ENCODE peak calls at places on chromosomes 13 and 19, in five cellular contexts. One of them, this sample, is unnamed.
A peak's percentile ranks its signal among the peaks of the same experiment; 100 is the strongest.

GRCh38 chr13:97288486-97288900 is 66.4 kb downstream of the MBNL2 start:
- DNase-seq in head of caudate nucleus: no peak
- DNase-seq in T-helper 1 cell: no peak
- DNase-seq in ELR: no peak
- DNase-seq in left lung: no peak
- DNase-seq in this sample: no peak

GRCh38 chr19:7500811-7501450 is 12.1 kb upstream of the PEX11G start:
- DNase-seq in head of caudate nucleus: peak; percentile 95
- DNase-seq in ELR: peak; percentile 55
- DNase-seq in T-helper 1 cell: no peak
- DNase-seq in left lung: no peak
- DNase-seq in this sample: peak; percentile 51

GRCh38 chr19:11092181-11092538 is 2.9 kb downstream of the LDLR start:
- DNase-seq in ELR: peak; percentile 83
- DNase-seq in head of caudate nucleus: no peak
- DNase-seq in T-helper 1 cell: peak; percentile 57
- DNase-seq in left lung: no peak
- DNase-seq in this sample: peak; percentile 59

GRCh38 chr19:7789447-7789846 is 26.4 kb downstream of the CLEC4M start:
- DNase-seq in T-helper 1 cell: no peak
- DNase-seq in ELR: no peak
- DNase-seq in left lung: no peak
- DNase-seq in head of caudate nucleus: no peak
- DNase-seq in this sample: no peak

GRCh38 chr13:113579686-113580085 is 4.9 kb upstream of the TFDP1 start:
- DNase-seq in head of caudate nucleus: peak; percentile 9
- DNase-seq in left lung: no peak
- DNase-seq in ELR: no peak
- DNase-seq in T-helper 1 cell: no peak
- DNase-seq in this sample: no peak

GRCh38 chr19:35995655-35995993 is 636 bp downstream of the SDHAF1 start:
- DNase-seq in left lung: no peak
- DNase-seq in T-helper 1 cell: no peak
- DNase-seq in ELR: peak; percentile 54
- DNase-seq in head of caudate nucleus: no peak
- DNase-seq in this sample: no peak

GRCh38 chr19:6204212-6204611 is 68.7 kb downstream of the ACSBG2 start:
- DNase-seq in T-helper 1 cell: no peak
- DNase-seq in ELR: no peak
- DNase-seq in left lung: no peak
- DNase-seq in head of caudate nucleus: no peak
- DNase-seq in this sample: no peak

GRCh38 chr13:25466880-25467279 is 95.1 kb downstream of the ATP8A2 start:
- DNase-seq in ELR: no peak
- DNase-seq in head of caudate nucleus: no peak
- DNase-seq in T-helper 1 cell: no peak
- DNase-seq in left lung: no peak
- DNase-seq in this sample: no peak

GRCh38 chr13:111043575-111043982 is 71.5 kb upstream of the ARHGEF7 start:
- DNase-seq in left lung: no peak
- DNase-seq in head of caudate nucleus: no peak
- DNase-seq in ELR: peak; percentile 73
- DNase-seq in T-helper 1 cell: no peak
- DNase-seq in this sample: no peak

GRCh38 chr13:41159174-41159573 is 26.6 kb upstream of the KBTBD6 start:
- DNase-seq in head of caudate nucleus: no peak
- DNase-seq in T-helper 1 cell: no peak
- DNase-seq in left lung: no peak
- DNase-seq in ELR: no peak
- DNase-seq in this sample: no peak

GRCh38 chr13:20489185-20489820 is 36.4 kb downstream of the CRYL1 start:
- DNase-seq in ELR: no peak
- DNase-seq in T-helper 1 cell: no peak
- DNase-seq in left lung: no peak
- DNase-seq in head of caudate nucleus: no peak
- DNase-seq in this sample: no peak

GRCh38 chr19:39870171-39870971 is 24.2 kb upstream of the FBL start:
- DNase-seq in T-helper 1 cell: no peak
- DNase-seq in head of caudate nucleus: no peak
- DNase-seq in left lung: no peak
- DNase-seq in ELR: no peak
- DNase-seq in this sample: no peak

GRCh38 chr13:99656092-99656745 is 154.9 kb downstream of the TM9SF2 start:
- DNase-seq in left lung: peak; percentile 73
- DNase-seq in T-helper 1 cell: peak; percentile 76
- DNase-seq in head of caudate nucleus: peak; percentile 88
- DNase-seq in ELR: peak; percentile 77
- DNase-seq in this sample: peak; percentile 82

GRCh38 chr19:34217952-34218817 is 36.2 kb upstream of the GARRE1 start:
- DNase-seq in head of caudate nucleus: no peak
- DNase-seq in left lung: no peak
- DNase-seq in ELR: peak; percentile 91
- DNase-seq in T-helper 1 cell: peak; percentile 50
- DNase-seq in this sample: no peak

GRCh38 chr13:54636231-54636630 is 1607.6 kb downstream of the OLFM4 start:
- DNase-seq in ELR: no peak
- DNase-seq in T-helper 1 cell: no peak
- DNase-seq in head of caudate nucleus: no peak
- DNase-seq in left lung: no peak
- DNase-seq in this sample: no peak

GRCh38 chr19:45402469-45403070 is 2.3 kb downstream of the PPP1R13L start:
- DNase-seq in T-helper 1 cell: no peak
- DNase-seq in head of caudate nucleus: no peak
- DNase-seq in ELR: peak; percentile 26
- DNase-seq in left lung: no peak
- DNase-seq in this sample: no peak

GRCh38 chr19:4295972-4296771 is 6.0 kb downstream of the TMIGD2 start:
- DNase-seq in head of caudate nucleus: peak; percentile 84
- DNase-seq in T-helper 1 cell: no peak
- DNase-seq in left lung: no peak
- DNase-seq in ELR: no peak
- DNase-seq in this sample: peak; percentile 25

GRCh38 chr19:41951686-41952172 is 7.4 kb downstream of the RABAC1 start:
- DNase-seq in left lung: peak; percentile 73
- DNase-seq in ELR: peak; percentile 71
- DNase-seq in T-helper 1 cell: peak; percentile 80
- DNase-seq in head of caudate nucleus: peak; percentile 88
- DNase-seq in this sample: peak; percentile 72

GRCh38 chr13:51679616-51680015 is 95.4 kb downstream of the WDFY2 start:
- DNase-seq in ELR: no peak
- DNase-seq in T-helper 1 cell: no peak
- DNase-seq in head of caudate nucleus: no peak
- DNase-seq in left lung: no peak
- DNase-seq in this sample: no peak

GRCh38 chr19:35436477-35437141 is 11.4 kb upstream of the FFAR2 start:
- DNase-seq in head of caudate nucleus: no peak
- DNase-seq in ELR: peak; percentile 13
- DNase-seq in T-helper 1 cell: no peak
- DNase-seq in left lung: peak; percentile 38
- DNase-seq in this sample: peak; percentile 49

GRCh38 chr19:54179921-54180452 is 7.0 kb upstream of the TMC4 start:
- DNase-seq in head of caudate nucleus: peak; percentile 71
- DNase-seq in T-helper 1 cell: no peak
- DNase-seq in left lung: no peak
- DNase-seq in ELR: peak; percentile 49
- DNase-seq in this sample: peak; percentile 69

GRCh38 chr19:35291259-35291658 is 702 bp upstream of the MAG start:
- DNase-seq in ELR: no peak
- DNase-seq in head of caudate nucleus: no peak
- DNase-seq in T-helper 1 cell: no peak
- DNase-seq in left lung: no peak
- DNase-seq in this sample: no peak

GRCh38 chr13:27126877-27127276 is 44.7 kb downstream of the USP12 start:
- DNase-seq in ELR: no peak
- DNase-seq in head of caudate nucleus: no peak
- DNase-seq in left lung: no peak
- DNase-seq in T-helper 1 cell: no peak
- DNase-seq in this sample: no peak

GRCh38 chr19:48994035-48994386 is 324 bp downstream of the RUVBL2 start:
- DNase-seq in head of caudate nucleus: no peak
- DNase-seq in ELR: peak; percentile 35
- DNase-seq in T-helper 1 cell: no peak
- DNase-seq in left lung: no peak
- DNase-seq in this sample: peak; percentile 37

GRCh38 chr19:47598407-47599349 is 10.3 kb upstream of the BICRA start:
- DNase-seq in head of caudate nucleus: no peak
- DNase-seq in T-helper 1 cell: no peak
- DNase-seq in left lung: peak; percentile 45
- DNase-seq in ELR: peak; percentile 98
- DNase-seq in this sample: peak; percentile 36

GRCh38 chr13:104553156-104553555 is 1486.9 kb upstream of the SLC10A2 start:
- DNase-seq in left lung: no peak
- DNase-seq in ELR: peak; percentile 30
- DNase-seq in T-helper 1 cell: no peak
- DNase-seq in head of caudate nucleus: no peak
- DNase-seq in this sample: no peak

GRCh38 chr19:35457173-35457572 is 9.1 kb downstream of the FFAR2 start:
- DNase-seq in head of caudate nucleus: no peak
- DNase-seq in left lung: no peak
- DNase-seq in ELR: no peak
- DNase-seq in T-helper 1 cell: no peak
- DNase-seq in this sample: no peak

GRCh38 chr13:50685491-50685890 is 158.0 kb downstream of the DLEU7 start:
- DNase-seq in ELR: no peak
- DNase-seq in head of caudate nucleus: peak; percentile 90
- DNase-seq in left lung: no peak
- DNase-seq in T-helper 1 cell: no peak
- DNase-seq in this sample: peak; percentile 99

GRCh38 chr13:114222461-114222968 is 12.2 kb upstream of the CDC16 start:
- DNase-seq in left lung: no peak
- DNase-seq in T-helper 1 cell: no peak
- DNase-seq in ELR: no peak
- DNase-seq in head of caudate nucleus: no peak
- DNase-seq in this sample: peak; percentile 53

GRCh38 chr13:66405908-66406802 is 824.0 kb downstream of the PCDH9 start:
- DNase-seq in left lung: no peak
- DNase-seq in ELR: peak; percentile 55
- DNase-seq in T-helper 1 cell: no peak
- DNase-seq in head of caudate nucleus: no peak
- DNase-seq in this sample: peak; percentile 61

GRCh38 chr13:44619651-44620050 is 43.5 kb upstream of the TSC22D1 start:
- DNase-seq in left lung: no peak
- DNase-seq in T-helper 1 cell: no peak
- DNase-seq in head of caudate nucleus: no peak
- DNase-seq in ELR: no peak
- DNase-seq in this sample: no peak

GRCh38 chr13:25415196-25415595 is 43.4 kb downstream of the ATP8A2 start:
- DNase-seq in head of caudate nucleus: no peak
- DNase-seq in T-helper 1 cell: no peak
- DNase-seq in left lung: no peak
- DNase-seq in ELR: no peak
- DNase-seq in this sample: no peak

GRCh38 chr19:53659292-53659691 is 27.5 kb downstream of the DPRX start:
- DNase-seq in T-helper 1 cell: no peak
- DNase-seq in head of caudate nucleus: peak; percentile 70
- DNase-seq in ELR: peak; percentile 5
- DNase-seq in left lung: no peak
- DNase-seq in this sample: peak; percentile 83

GRCh38 chr13:48304132-48304876 is 753 bp downstream of the RB1 start:
- DNase-seq in ELR: peak; percentile 63
- DNase-seq in head of caudate nucleus: no peak
- DNase-seq in T-helper 1 cell: no peak
- DNase-seq in left lung: peak; percentile 43
- DNase-seq in this sample: peak; percentile 66

GRCh38 chr13:33052446-33052845 is 36.2 kb downstream of the KL start:
- DNase-seq in left lung: no peak
- DNase-seq in T-helper 1 cell: no peak
- DNase-seq in ELR: no peak
- DNase-seq in head of caudate nucleus: no peak
- DNase-seq in this sample: no peak